ENCODE peak calls at places on chromosomes 11 and 22, in ten cellular contexts. R is glutamatergic neuron, T is nephron progenitor cell, O is WTC11, F is GM13977, H is Calu3, B is GM23338, I is neural crest cell, K is brain microvascular endothelial cell, Z is bronchial epithelial cell. U is an unnamed sample.

GRCh38 chr11:114026355-114026754 is 33.2 kb upstream of the ZBTB16 start:
- DNase-seq in R (no peak), T (no peak), O (peak; percentile 18), F (no peak), H (no peak), B (peak; percentile 83), I (no peak), K (no peak), Z (peak; percentile 9), U (no peak)

GRCh38 chr22:43910178-43910695 is 13.4 kb upstream of the PNPLA3 start:
- DNase-seq in R (no peak), T (no peak), O (no peak), F (no peak), H (no peak), B (no peak), I (no peak), K (no peak), Z (peak; percentile 21), U (no peak)

GRCh38 chr11:107696140-107696539 is 15.7 kb downstream of the SLN start:
- DNase-seq in R (no peak), T (no peak), O (no peak), F (no peak), H (no peak), B (no peak), I (no peak), K (peak; percentile 84), Z (peak; percentile 93), U (no peak)

GRCh38 chr11:46553746-46554204 is 40.0 kb downstream of the AMBRA1 start:
- DNase-seq in R (no peak), T (no peak), O (no peak), F (no peak), H (peak; percentile 49), B (no peak), I (no peak), K (no peak), Z (no peak), U (no peak)

GRCh38 chr22:35231585-35232084 is 25.7 kb upstream of the HMGXB4 start:
- DNase-seq in R (peak; percentile 82), T (peak; percentile 80), O (peak; percentile 85), F (peak; percentile 62), H (peak; percentile 82), B (peak; percentile 91), I (peak; percentile 68), K (peak; percentile 31), Z (peak; percentile 69), U (peak; percentile 75)

GRCh38 chr22:36787594-36787993 is 11.7 kb upstream of the IFT27 start:
- DNase-seq in R (no peak), T (no peak), O (no peak), F (no peak), H (no peak), B (no peak), I (no peak), K (no peak), Z (no peak), U (no peak)

GRCh38 chr22:27883656-27884350 is 35.3 kb downstream of the PITPNB start:
- DNase-seq in R (no peak), T (no peak), O (peak; percentile 21), F (no peak), H (no peak), B (no peak), I (no peak), K (no peak), Z (peak; percentile 37), U (no peak)

GRCh38 chr22:19879996-19880785 is 25.5 kb upstream of the GNB1L start:
- DNase-seq in R (peak; percentile 10), T (no peak), O (peak; percentile 10), F (no peak), H (no peak), B (no peak), I (no peak), K (no peak), Z (no peak), U (no peak)

GRCh38 chr11:35632301-35632700 is 14.0 kb downstream of the FJX1 start:
- DNase-seq in R (no peak), T (peak; percentile 27), O (no peak), F (no peak), H (no peak), B (no peak), I (no peak), K (peak; percentile 46), Z (no peak), U (no peak)

GRCh38 chr11:109946322-109946846 is 146.8 kb upstream of the ZC3H12C start:
- DNase-seq in R (peak; percentile 85), T (peak; percentile 71), O (peak; percentile 84), F (peak; percentile 54), H (peak; percentile 76), B (peak; percentile 91), I (peak; percentile 74), K (peak; percentile 97), Z (peak; percentile 94), U (peak; percentile 63)

GRCh38 chr11:77071671-77072605 is 5.2 kb downstream of the CAPN5 start:
- DNase-seq in R (peak; percentile 12), T (no peak), O (no peak), F (no peak), H (no peak), B (no peak), I (no peak), K (peak; percentile 7), Z (peak; percentile 4), U (peak; percentile 14)

GRCh38 chr11:123255909-123256308 is 60.9 kb upstream of the CLMP start:
- DNase-seq in R (no peak), T (peak; percentile 58), O (peak; percentile 25), F (no peak), H (no peak), B (peak; percentile 68), I (peak; percentile 29), K (no peak), Z (no peak), U (no peak)

GRCh38 chr11:12737024-12737423 is 62.8 kb downstream of the TEAD1 start:
- DNase-seq in R (no peak), T (no peak), O (no peak), F (no peak), H (no peak), B (no peak), I (no peak), K (no peak), Z (no peak), U (no peak)

GRCh38 chr11:44622721-44623258 is 57.3 kb downstream of the CD82 start:
- DNase-seq in R (no peak), T (no peak), O (no peak), F (no peak), H (no peak), B (no peak), I (no peak), K (no peak), Z (no peak), U (no peak)

GRCh38 chr22:50308597-50308935 is 1.1 kb upstream of the PLXNB2 start:
- DNase-seq in R (peak; percentile 33), T (peak; percentile 51), O (no peak), F (no peak), H (no peak), B (no peak), I (no peak), K (no peak), Z (no peak), U (no peak)

GRCh38 chr22:39589880-39590279 is 19.3 kb downstream of the CACNA1I start:
- DNase-seq in R (no peak), T (peak; percentile 32), O (no peak), F (no peak), H (no peak), B (no peak), I (peak; percentile 22), K (no peak), Z (no peak), U (no peak)

GRCh38 chr22:43228330-43228729 is 41.4 kb upstream of the TTLL12 start:
- DNase-seq in R (peak; percentile 79), T (peak; percentile 62), O (peak; percentile 84), F (no peak), H (peak; percentile 64), B (peak; percentile 88), I (peak; percentile 65), K (peak; percentile 25), Z (no peak), U (peak; percentile 44)

GRCh38 chr11:78138694-78139421 is 568 bp downstream of the ALG8 start:
- DNase-seq in R (no peak), T (peak; percentile 10), O (no peak), F (peak; percentile 27), H (peak; percentile 27), B (peak; percentile 61), I (no peak), K (peak; percentile 28), Z (peak; percentile 63), U (peak; percentile 22)

GRCh38 chr11:8690374-8691342 is 8.1 kb downstream of the RPL27A start:
- DNase-seq in R (no peak), T (no peak), O (no peak), F (no peak), H (no peak), B (no peak), I (no peak), K (no peak), Z (no peak), U (no peak)

GRCh38 chr22:49014227-49015201 is 813.2 kb downstream of the BRD1 start:
- DNase-seq in R (no peak), T (no peak), O (no peak), F (no peak), H (no peak), B (no peak), I (no peak), K (no peak), Z (no peak), U (no peak)

GRCh38 chr11:95524328-95525036 is 265.1 kb downstream of the FAM76B start:
- DNase-seq in R (no peak), T (no peak), O (no peak), F (no peak), H (no peak), B (no peak), I (no peak), K (no peak), Z (no peak), U (no peak)

GRCh38 chr11:250740-251299 is 14.0 kb downstream of the PSMD13 start:
- DNase-seq in R (peak; percentile 88), T (peak; percentile 77), O (peak; percentile 89), F (peak; percentile 46), H (peak; percentile 58), B (peak; percentile 85), I (peak; percentile 57), K (peak; percentile 60), Z (peak; percentile 37), U (peak; percentile 63)
- TF ChIP-seq CTCF in R (peak; percentile 85), T (peak; percentile 72), O (peak; percentile 92), F (peak; percentile 72), H (peak; percentile 64), B (peak; percentile 89), I (peak; percentile 74), K (peak; percentile 80), Z (peak; percentile 85), U (peak; percentile 73)

GRCh38 chr11:62324738-62325556 is 12.3 kb upstream of the ASRGL1 start:
- DNase-seq in R (peak; percentile 88), T (peak; percentile 68), O (peak; percentile 92), F (peak; percentile 71), H (no peak), B (peak; percentile 85), I (peak; percentile 50), K (peak; percentile 27), Z (peak; percentile 40), U (peak; percentile 70)
- TF ChIP-seq CTCF in R (peak; percentile 89), T (peak; percentile 64), O (peak; percentile 97), F (peak; percentile 86), H (peak; percentile 20), B (peak; percentile 93), I (peak; percentile 66), K (peak; percentile 79), Z (peak; percentile 84), U (peak; percentile 79)

GRCh38 chr22:30947163-30947820 is 21.3 kb downstream of the MORC2 start:
- DNase-seq in R (peak; percentile 67), T (peak; percentile 17), O (no peak), F (no peak), H (no peak), B (no peak), I (peak; percentile 34), K (no peak), Z (peak; percentile 80), U (no peak)
- TF ChIP-seq CTCF in R (no peak), T (no peak), O (no peak), F (no peak), H (no peak), B (no peak), I (no peak), K (no peak), Z (peak; percentile 68), U (no peak)

GRCh38 chr22:37982938-37983859 is 1.2 kb downstream of the SOX10 start:
- DNase-seq in R (peak; percentile 47), T (peak; percentile 61), O (peak; percentile 82), F (no peak), H (no peak), B (peak; percentile 87), I (peak; percentile 57), K (no peak), Z (no peak), U (no peak)
- TF ChIP-seq CTCF in R (peak; percentile 67), T (peak; percentile 59), O (peak; percentile 87), F (no peak), H (no peak), B (peak; percentile 93), I (peak; percentile 71), K (peak; percentile 59), Z (no peak), U (no peak)